ENCODE peak calls at places on chromosomes 1 and 21, in seven cellular contexts. O is pancreas, J is HCT116, F is lower lobe of right lung, Q is prostate gland, C is right cardiac atrium, E is osteoblast. U is an unnamed sample.

GRCh38 chr1:54582566-54583306 is 34.7 kb downstream of the ACOT11 start:
- DNase-seq in O (no peak), J (no peak), F (no peak), Q (no peak), C (no peak), E (peak), U (no peak)

GRCh38 chr1:77026640-77027039 is 159.4 kb downstream of the ST6GALNAC5 start:
- DNase-seq in O (no peak), J (no peak), F (no peak), Q (no peak), C (no peak), E (no peak), U (no peak)

GRCh38 chr21:28770867-28771661 is 221.6 kb downstream of the LTN1 start:
- DNase-seq in O (no peak), J (no peak), F (no peak), Q (no peak), C (no peak), E (no peak), U (no peak)

GRCh38 chr1:216830836-216831235 is 107.6 kb upstream of the ESRRG start:
- DNase-seq in O (no peak), J (no peak), F (no peak), Q (no peak), C (no peak), E (no peak), U (no peak)

GRCh38 chr1:198676253-198676652 is 37.4 kb downstream of the PTPRC start:
- DNase-seq in O (no peak), J (no peak), F (no peak), Q (no peak), C (no peak), E (no peak), U (no peak)

GRCh38 chr21:41973861-41974751 is 20.3 kb upstream of the C2CD2 start:
- DNase-seq in O (no peak), J (no peak), F (no peak), Q (no peak), C (peak), E (peak), U (peak)

GRCh38 chr1:89598450-89599331 is 34.2 kb upstream of the LRRC8C start:
- DNase-seq in O (no peak), J (peak), F (no peak), Q (no peak), C (no peak), E (no peak), U (peak)

GRCh38 chr1:234114648-234115307 is 210.3 kb downstream of the SLC35F3 start:
- DNase-seq in O (no peak), J (peak), F (no peak), Q (peak), C (no peak), E (peak), U (peak)

GRCh38 chr1:115317101-115318012 is 20.7 kb downstream of the NGF start:
- DNase-seq in O (no peak), J (no peak), F (no peak), Q (peak), C (no peak), E (no peak), U (no peak)

DNA sequence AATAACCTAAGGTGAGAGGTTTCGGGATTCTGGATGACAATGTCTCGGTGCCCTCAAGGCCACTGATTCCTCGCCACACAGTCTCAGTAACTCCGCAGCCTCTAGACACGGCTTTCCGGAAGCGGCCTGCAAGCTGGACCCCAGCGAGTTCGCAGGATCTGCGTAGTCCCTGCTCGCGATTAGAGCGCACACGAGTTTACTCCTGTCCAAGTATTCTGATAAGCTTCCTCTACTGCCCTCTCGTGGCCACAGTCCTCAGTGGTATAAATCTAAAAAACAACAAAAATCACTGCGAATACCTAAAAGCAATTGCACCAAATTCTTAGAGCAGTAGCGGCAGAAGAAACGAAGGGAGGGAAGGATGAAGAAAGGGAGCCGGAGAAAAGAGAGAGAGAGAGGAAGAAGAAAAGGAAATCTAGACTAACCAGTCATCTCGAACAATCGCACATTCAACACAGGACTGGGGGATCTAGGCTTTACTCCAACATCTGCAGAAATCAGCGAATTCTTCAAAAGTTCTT is 1.1 kb upstream of the PLXNA2 start:
- DNase-seq in O (peak), J (peak), F (peak), Q (peak), C (peak), E (peak), U (peak)
- H3K4me3 ChIP-seq in O (no peak), J (peak), F (peak), Q (peak), C (peak), E (peak), U (peak)

GRCh38 chr1:246789454-246790339 is 65.5 kb downstream of the SCCPDH start:
- DNase-seq in O (no peak), J (no peak), F (no peak), Q (no peak), C (no peak), E (no peak), U (no peak)

GRCh38 chr1:246790833-246791232 is 66.6 kb downstream of the SCCPDH start:
- DNase-seq in O (no peak), J (no peak), F (no peak), Q (no peak), C (no peak), E (peak), U (no peak)

GRCh38 chr1:246790364-246790763 is 66.2 kb downstream of the SCCPDH start:
- DNase-seq in O (no peak), J (no peak), F (no peak), Q (no peak), C (no peak), E (peak), U (no peak)

GRCh38 chr1:246787781-246788513 is 63.7 kb downstream of the SCCPDH start:
- DNase-seq in O (no peak), J (no peak), F (no peak), Q (no peak), C (no peak), E (no peak), U (no peak)

DNA sequence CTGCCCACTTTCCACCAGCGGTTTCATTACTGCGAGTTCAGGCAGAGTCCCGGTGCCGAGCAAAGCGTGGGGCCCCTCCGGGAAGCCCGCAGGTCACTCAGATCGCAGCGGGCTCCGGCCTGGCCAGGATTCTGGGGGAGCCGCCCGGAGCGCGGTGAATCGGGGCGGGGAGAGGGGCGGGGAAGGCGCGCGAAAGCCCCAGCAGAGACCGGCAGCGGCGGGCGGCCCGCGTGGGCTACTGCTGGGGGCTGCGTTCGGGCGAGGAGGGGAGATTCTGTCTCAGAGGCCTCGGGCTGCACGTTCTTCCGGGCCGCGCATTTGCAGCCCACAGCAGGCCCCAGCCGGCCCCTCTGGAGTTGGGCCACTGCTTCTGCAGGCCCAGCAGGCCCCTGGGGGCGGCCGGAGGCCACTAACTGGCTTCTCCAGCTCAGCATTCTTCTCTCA is 64.7 kb downstream of the SCCPDH start:
- DNase-seq in O (no peak), J (no peak), F (no peak), Q (no peak), C (peak), E (peak), U (no peak)
- H3K4me3 ChIP-seq in O (no peak), J (no peak), F (peak), Q (peak), C (peak), E (peak), U (no peak)

DNA sequence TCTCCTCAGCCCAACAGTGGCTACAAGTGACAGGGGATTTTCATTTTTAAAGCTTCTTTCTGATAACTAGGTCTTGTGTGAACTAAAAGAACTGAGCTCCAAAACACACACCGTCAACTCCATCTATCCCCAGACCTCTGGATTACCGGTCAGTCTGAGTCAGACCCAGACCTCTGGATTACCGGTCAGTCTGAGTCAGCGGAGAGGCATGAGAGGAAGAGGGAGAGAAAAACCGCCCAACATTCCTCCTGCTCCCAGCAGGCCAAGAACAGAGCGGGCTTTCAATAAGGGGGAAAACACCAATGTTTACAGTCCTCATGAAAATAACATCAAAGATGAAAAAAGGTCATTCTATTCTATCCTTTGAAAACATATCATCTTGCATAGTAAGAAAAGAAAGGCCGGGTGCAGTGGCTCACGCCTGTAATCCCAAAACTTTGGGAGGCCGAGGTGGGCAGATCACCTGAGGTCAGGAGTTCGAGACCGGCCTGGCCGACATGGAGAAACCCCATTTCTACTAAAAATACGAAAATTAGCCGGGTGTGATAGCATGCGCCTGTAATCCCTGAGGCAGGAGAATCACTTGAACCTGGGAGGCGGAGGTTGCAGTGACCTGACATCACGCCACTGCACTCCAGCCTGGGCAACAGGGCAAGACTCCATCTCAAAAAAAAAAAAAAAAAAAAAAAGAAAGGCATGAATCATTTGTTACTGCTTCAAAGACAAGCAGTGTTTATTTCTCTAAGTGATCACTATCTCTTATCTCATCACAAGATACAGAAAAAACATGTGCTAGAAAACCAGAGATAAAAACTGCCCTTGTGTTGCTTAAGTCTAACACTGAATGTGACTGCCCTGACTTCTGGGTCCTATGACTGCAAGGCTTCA is 3.4 kb downstream of the PTTG1IP start:
- DNase-seq in O (no peak), J (peak), F (no peak), Q (no peak), C (no peak), E (peak), U (peak)
- H3K4me3 ChIP-seq in O (no peak), J (peak), F (peak), Q (no peak), C (no peak), E (peak), U (peak)

DNA sequence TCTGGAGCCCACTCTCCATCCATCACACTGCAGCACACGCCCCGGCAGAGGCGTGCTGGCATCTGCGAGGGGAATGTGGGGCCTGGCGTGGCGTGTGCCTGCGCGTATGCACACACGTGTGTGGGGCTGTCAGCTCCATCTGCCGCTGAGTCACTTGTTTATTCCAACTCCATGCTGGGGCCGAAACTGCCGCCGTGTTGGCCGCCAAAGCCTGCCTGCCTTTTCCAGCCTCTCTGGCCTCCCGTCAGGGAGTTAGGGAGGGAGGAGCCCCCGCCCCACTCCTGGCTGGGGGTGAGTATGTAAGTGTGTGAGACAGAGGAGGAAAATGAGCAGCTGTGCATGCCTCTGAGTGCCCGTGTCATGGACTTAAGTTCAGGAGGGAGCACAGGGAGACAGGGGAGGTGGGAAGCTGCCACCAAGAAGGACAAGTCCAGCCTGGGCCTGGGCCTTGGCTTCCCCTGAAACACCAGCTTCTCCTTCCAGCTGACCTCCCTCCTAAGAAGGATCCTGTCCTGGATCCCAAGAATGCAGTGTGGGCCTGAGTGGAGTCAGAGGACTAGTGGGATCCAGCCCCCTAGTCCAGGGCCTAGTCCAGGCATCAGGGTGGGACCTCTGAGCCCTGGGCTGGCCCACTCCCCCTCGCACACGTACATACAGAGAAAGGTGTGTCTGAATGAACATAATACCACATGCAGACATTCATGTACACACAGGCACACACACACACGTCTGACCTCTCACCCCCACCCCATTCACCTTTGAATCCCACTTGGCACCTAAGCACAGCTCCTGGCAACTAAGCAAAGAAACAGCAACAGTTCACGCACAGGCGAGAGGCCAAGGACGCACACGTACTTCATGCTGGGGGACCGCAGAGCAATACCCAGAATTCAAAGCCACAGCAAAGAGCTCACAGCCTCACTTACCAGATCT is 24.7 kb downstream of the MEF2D start:
- DNase-seq in O (peak), J (no peak), F (no peak), Q (peak), C (peak), E (peak), U (no peak)
- H3K4me3 ChIP-seq in O (no peak), J (no peak), F (no peak), Q (no peak), C (no peak), E (no peak), U (no peak)

DNA sequence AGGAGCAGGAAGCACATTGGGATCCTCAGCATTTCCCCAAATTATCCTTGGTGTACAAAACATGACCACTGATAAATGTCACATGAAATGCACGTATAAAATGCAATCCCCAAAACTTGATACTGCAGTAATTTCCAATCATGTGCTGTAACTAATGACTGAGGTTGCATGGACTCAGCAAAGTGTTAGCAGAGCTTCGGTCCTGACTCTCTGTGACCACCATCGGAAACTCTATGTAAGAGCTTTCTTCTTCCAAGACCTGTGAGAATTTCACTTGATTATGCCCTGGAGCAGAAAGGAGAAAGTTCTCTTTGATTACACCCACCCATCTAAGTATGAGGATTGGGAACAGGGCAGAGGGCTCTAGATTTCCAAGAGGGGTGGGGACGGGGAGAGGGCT is 908 bp downstream of the CD53 start:
- DNase-seq in O (no peak), J (no peak), F (no peak), Q (no peak), C (no peak), E (no peak), U (no peak)
- H3K4me3 ChIP-seq in O (no peak), J (no peak), F (peak), Q (peak), C (peak), E (no peak), U (no peak)

DNA sequence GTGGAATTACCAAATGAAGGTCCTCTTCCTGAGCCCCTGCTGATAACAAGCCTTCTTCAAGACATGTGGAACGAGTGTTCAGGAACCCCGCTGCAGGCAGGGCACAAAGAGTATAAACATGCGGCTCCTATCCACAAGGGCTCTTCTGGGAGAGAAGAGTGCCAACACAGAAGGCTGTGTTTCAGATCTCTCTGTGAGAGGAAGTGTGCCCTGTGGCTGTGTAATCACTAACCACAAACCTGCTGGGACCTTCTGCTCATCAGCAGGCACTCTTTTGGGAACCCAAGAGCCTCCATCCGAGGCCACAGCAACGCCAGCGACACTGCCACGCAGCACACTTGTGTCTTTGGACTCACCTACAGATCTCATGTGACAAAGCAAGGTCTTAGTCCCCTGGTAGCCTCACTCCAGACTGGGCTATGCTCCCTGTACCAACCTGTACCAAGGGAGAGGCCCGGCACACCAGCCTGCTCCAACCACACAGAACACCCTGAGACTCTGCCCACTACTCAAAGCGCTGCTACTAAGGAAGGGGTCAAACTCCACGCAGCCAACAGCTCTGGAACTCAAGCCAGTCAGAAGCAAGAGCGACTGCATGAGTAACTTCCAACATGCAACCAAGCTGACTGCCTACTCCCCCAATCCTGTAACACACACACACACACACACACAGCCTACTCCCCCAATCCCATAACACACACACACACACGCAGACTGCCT is 7.8 kb downstream of the PTTG1IP start:
- DNase-seq in O (no peak), J (no peak), F (no peak), Q (no peak), C (no peak), E (peak), U (no peak)
- H3K4me3 ChIP-seq in O (no peak), J (no peak), F (no peak), Q (no peak), C (no peak), E (no peak), U (no peak)

GRCh38 chr1:10640079-10640578 is 156.3 kb downstream of the CASZ1 start:
- DNase-seq in O (no peak), J (no peak), F (no peak), Q (no peak), C (peak), E (no peak), U (no peak)
- H3K4me3 ChIP-seq in O (no peak), J (no peak), F (no peak), Q (no peak), C (no peak), E (no peak), U (no peak)